ENCODE peak calls at places on chromosomes 13 and 19, in four cellular contexts. B is neuronal stem cell, N is IMR-90, V is H1. Q is an unnamed sample.

GRCh38 chr19:29084266-29084665 is 128.7 kb downstream of the UQCRFS1 start:
- DNase-seq in N (no peak), B (no peak), V (no peak), Q (peak)

GRCh38 chr19:46201413-46202310 is 27.9 kb upstream of the IGFL1 start:
- DNase-seq in N (no peak), V (no peak), B (no peak), Q (no peak)

GRCh38 chr13:72122661-72123060 is 255.7 kb upstream of the DACH1 start:
- DNase-seq in B (no peak), N (no peak), V (no peak), Q (no peak)

GRCh38 chr19:30890033-30890432 is 459.2 kb downstream of the TSHZ3 start:
- DNase-seq in B (no peak), N (no peak), V (no peak), Q (no peak)

GRCh38 chr13:44576396-44577235 is 486 bp upstream of the TSC22D1 start:
- DNase-seq in N (no peak), V (no peak), B (peak), Q (no peak)

GRCh38 chr13:36297259-36297599 is 385 bp downstream of the CCDC169 start:
- DNase-seq in V (no peak), N (peak), B (no peak), Q (no peak)

GRCh38 chr19:28706693-28707092 is 506.3 kb downstream of the UQCRFS1 start:
- DNase-seq in B (no peak), N (no peak), V (no peak), Q (no peak)

GRCh38 chr19:12840091-12841079 is 2.1 kb downstream of the MAST1 start:
- DNase-seq in V (peak), B (peak), N (peak), Q (peak)

GRCh38 chr19:55251296-55252081 is 7.3 kb downstream of the PPP6R1 start:
- DNase-seq in V (no peak), N (peak), B (no peak), Q (no peak)

GRCh38 chr19:43847884-43848283 is 20.8 kb downstream of the ZNF283 start:
- DNase-seq in N (no peak), B (no peak), V (no peak), Q (peak)

GRCh38 chr13:23572836-23573235 is 2.6 kb downstream of the TNFRSF19 start:
- DNase-seq in N (no peak), B (no peak), V (no peak), Q (no peak)

GRCh38 chr19:29645911-29646310 is 19.4 kb upstream of the PLEKHF1 start:
- DNase-seq in V (no peak), B (no peak), N (peak), Q (no peak)

GRCh38 chr13:35549481-35549880 is 73.0 kb upstream of the MAB21L1 start:
- DNase-seq in V (no peak), B (no peak), N (peak), Q (peak)

GRCh38 chr13:110685305-110685704 is 20.6 kb downstream of the CARS2 start:
- DNase-seq in B (no peak), N (peak), V (no peak), Q (no peak)

GRCh38 chr19:47341734-47342133 is 7.4 kb upstream of the DHX34 start:
- DNase-seq in N (no peak), V (no peak), B (no peak), Q (no peak)

GRCh38 chr19:44658069-44658727 is 13.1 kb upstream of the CEACAM19 start:
- DNase-seq in N (no peak), V (no peak), B (no peak), Q (no peak)

GRCh38 chr19:31666126-31666525 is 316.9 kb upstream of the TSHZ3 start:
- DNase-seq in V (no peak), N (no peak), B (no peak), Q (peak)

GRCh38 chr13:51444922-51445321 is 7.9 kb downstream of the INTS6 start:
- DNase-seq in B (no peak), N (peak), V (no peak), Q (peak)

GRCh38 chr19:8240274-8241229 is 31.4 kb downstream of the CERS4 start:
- DNase-seq in B (peak), V (peak), N (peak), Q (peak)

GRCh38 chr13:40681341-40682051 is 15.1 kb upstream of the FOXO1 start:
- DNase-seq in B (no peak), N (no peak), V (no peak), Q (no peak)

GRCh38 chr19:29323046-29323971 is 110.4 kb upstream of the UQCRFS1 start:
- DNase-seq in N (no peak), B (no peak), V (no peak), Q (no peak)

GRCh38 chr19:55354698-55355212 is at the start of gene COX6B2:
- DNase-seq in N (no peak), B (no peak), V (no peak), Q (no peak)

GRCh38 chr19:38707512-38708114 is 36.7 kb downstream of the CAPN12 start:
- DNase-seq in V (no peak), B (no peak), N (peak), Q (no peak)

GRCh38 chr19:54168174-54168917 is 4.6 kb downstream of the TMC4 start:
- DNase-seq in V (no peak), B (peak), N (peak), Q (peak)

GRCh38 chr19:19319725-19320361 is 466 bp downstream of the SUGP1 start:
- DNase-seq in V (no peak), N (no peak), B (no peak), Q (peak)

GRCh38 chr13:111048387-111048786 is 66.7 kb upstream of the ARHGEF7 start:
- DNase-seq in N (no peak), B (no peak), V (no peak), Q (no peak)

GRCh38 chr13:40619479-40619814 is 47.0 kb downstream of the FOXO1 start:
- DNase-seq in V (no peak), N (no peak), B (no peak), Q (no peak)

GRCh38 chr19:11377756-11378155 is 3.3 kb downstream of the SWSAP1 start:
- DNase-seq in V (no peak), N (peak), B (no peak), Q (no peak)

GRCh38 chr13:52786747-52787146 is 47.1 kb upstream of the CNMD start:
- DNase-seq in V (no peak), N (no peak), B (no peak), Q (no peak)

GRCh38 chr19:11736696-11737095 is 2.0 kb downstream of the ZNF823 start:
- DNase-seq in V (no peak), B (no peak), N (peak), Q (peak)

GRCh38 chr13:63189712-63190111 is 1774.1 kb upstream of the PCDH20 start:
- DNase-seq in V (no peak), B (no peak), N (no peak), Q (no peak)

GRCh38 chr13:97539651-97540230 is 105.8 kb downstream of the RAP2A start:
- DNase-seq in B (no peak), N (peak), V (no peak), Q (no peak)

GRCh38 chr19:51993422-51993821 is 6.8 kb upstream of the ZNF350 start:
- DNase-seq in B (no peak), V (no peak), N (no peak), Q (no peak)

DNA sequence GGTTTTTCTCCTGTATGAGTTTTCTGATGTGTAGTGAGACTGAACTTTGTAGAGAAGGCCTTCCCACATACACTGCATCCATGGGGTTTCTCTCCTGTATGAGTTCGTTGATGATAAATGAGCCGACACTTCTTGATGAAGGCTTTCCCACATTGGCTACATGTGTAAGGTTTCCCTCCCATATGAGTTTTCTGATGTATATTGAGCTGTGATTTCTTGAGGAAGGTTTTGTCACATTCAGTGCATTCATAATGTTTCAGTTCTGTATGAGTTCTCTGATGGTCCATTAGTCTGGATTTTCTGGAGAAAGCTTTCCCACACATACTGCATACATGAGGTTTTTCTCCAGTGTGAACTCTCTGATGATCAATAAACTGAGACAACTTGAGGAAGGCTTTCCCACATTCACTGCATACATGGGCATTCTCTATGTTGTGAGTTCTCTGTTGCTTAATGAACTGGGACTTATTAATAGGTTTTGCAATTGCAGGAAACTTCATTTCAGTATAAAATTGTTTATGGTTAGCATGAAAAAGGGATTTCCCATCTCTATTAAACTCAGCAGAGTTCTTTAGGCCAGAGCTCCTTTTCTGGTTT is 7.5 kb upstream of the ZNF350 start:
- DNase-seq in V (no peak), N (no peak), B (no peak), Q (peak)
- H3K4me3 ChIP-seq in V (no peak), N (no peak), B (no peak), Q (peak)

GRCh38 chr19:52724701-52725514 is 9.9 kb downstream of the ZNF611 start:
- DNase-seq in V (no peak), B (no peak), N (no peak), Q (no peak)
- H2BK5ac ChIP-seq in V (no peak), B (no peak), N (no peak), Q (no peak)

GRCh38 chr19:5145521-5146511 is 176.9 kb downstream of the KDM4B start:
- DNase-seq in B (no peak), V (no peak), N (no peak), Q (no peak)

GRCh38 chr19:5148794-5149190 is 179.9 kb downstream of the KDM4B start:
- DNase-seq in N (no peak), B (no peak), V (no peak), Q (no peak)

GRCh38 chr19:5147971-5148793 is 179.3 kb downstream of the KDM4B start:
- DNase-seq in V (no peak), N (no peak), B (no peak), Q (no peak)

GRCh38 chr19:5149508-5149907 is 180.6 kb downstream of the KDM4B start:
- DNase-seq in N (no peak), V (no peak), B (no peak), Q (no peak)

GRCh38 chr19:5147074-5147970 is 178.4 kb downstream of the KDM4B start:
- DNase-seq in B (no peak), V (no peak), N (no peak), Q (no peak)
- H3K23ac ChIP-seq in B (peak), V (no peak), N (no peak), Q (no peak)

GRCh38 chr13:30052127-30052526 is 201.7 kb upstream of the UBL3 start:
- DNase-seq in V (peak), N (no peak), B (no peak), Q (peak)
- H3K4me3 ChIP-seq in V (no peak), N (no peak), B (no peak), Q (no peak)

GRCh38 chr13:46378411-46378810 is 8.6 kb downstream of the RUBCNL start:
- DNase-seq in N (no peak), V (no peak), B (no peak), Q (no peak)

GRCh38 chr13:46377554-46377953 is 9.5 kb downstream of the RUBCNL start:
- DNase-seq in V (no peak), B (no peak), N (no peak), Q (no peak)

GRCh38 chr13:46372071-46372470 is 15.0 kb downstream of the RUBCNL start:
- DNase-seq in V (no peak), N (no peak), B (no peak), Q (no peak)

GRCh38 chr13:46373623-46374022 is 13.4 kb downstream of the RUBCNL start:
- DNase-seq in V (no peak), B (no peak), N (no peak), Q (no peak)

GRCh38 chr13:46374710-46375109 is 12.3 kb downstream of the RUBCNL start:
- DNase-seq in V (no peak), N (no peak), B (no peak), Q (no peak)
- H2BK5ac ChIP-seq in V (no peak), N (no peak), B (no peak), Q (no peak)

DNA sequence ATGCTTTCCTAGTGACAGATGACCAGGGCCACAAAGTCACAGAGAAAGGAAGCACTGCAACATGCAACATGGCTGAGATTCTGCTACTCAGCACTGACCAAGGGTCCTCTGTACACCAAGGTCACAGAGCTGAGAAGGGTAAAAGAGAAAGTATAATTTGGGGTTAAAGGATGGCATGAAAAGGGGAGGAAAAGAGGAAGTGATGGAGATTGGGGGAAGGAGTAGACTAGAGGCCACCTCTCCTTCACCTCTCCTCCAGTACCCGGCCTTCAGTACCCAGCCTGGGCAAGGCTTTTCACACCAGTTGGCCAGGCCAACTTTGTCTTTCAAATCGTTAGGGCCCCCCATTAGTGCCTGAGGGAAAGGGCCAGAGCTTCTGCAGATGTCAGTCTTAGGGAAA is 6.3 kb upstream of the RPS19 start:
- DNase-seq in B (no peak), N (no peak), V (no peak), Q (no peak)
- H3K23ac ChIP-seq in B (no peak), N (no peak), V (no peak), Q (no peak)

DNA sequence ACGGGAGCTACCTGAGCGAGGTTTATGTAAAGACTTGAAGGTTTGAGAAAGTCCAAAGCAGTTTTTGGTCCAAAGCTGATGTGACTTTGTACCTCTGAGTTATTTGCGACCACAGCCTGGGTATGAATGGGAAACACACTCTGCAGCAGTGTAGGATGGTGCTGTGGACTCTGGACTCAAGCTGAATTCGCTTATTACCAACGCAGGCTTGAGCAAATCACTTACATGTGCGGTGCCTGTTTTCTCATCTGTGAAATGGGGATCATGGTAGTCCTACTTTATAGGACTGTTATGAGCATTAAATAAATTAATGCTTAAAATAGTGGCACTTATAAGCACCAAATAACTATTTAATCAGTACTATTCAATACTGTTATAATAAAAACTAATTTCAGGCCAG is 176.5 kb downstream of the PAN3 start:
- DNase-seq in N (no peak), B (no peak), V (no peak), Q (no peak)
- H3K4me3 ChIP-seq in N (no peak), B (no peak), V (no peak), Q (no peak)

GRCh38 chr19:4969772-4970531 is 1.0 kb downstream of the KDM4B start:
- DNase-seq in V (no peak), B (peak), N (no peak), Q (no peak)
- H2BK5ac ChIP-seq in V (no peak), B (no peak), N (peak), Q (no peak)

DNA sequence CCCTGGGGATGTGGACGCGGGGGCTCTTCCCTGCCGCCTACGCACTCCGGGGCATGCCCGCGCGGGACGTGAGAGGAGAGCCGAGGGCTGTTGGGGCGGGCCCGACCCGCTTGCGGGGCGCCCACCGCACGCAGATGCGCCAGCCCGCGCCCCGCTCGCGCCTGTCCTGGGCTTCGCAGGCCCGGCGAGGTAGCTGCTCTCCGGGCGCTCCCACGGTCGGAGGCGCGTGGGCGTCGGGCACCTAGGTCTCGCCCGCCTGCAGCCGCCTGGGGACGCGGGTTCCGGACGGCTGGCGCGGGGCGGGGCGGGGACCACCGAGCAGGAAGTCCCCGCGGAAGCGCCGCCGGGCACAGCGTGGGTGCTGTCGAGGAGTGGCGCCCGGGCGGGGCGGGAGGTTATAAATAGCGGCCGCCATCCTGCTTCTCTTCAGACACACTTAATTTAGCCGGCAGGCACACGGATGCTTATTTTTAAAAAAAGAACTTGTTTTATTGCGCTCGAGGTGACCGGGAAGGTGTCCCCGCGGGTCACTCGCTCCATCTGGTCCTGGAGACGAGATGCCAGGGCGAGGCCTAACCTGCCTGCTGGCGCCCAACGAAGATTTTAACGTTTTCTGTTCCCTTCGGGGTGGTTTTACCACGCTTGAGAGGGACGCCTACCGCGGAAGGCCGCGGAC is 561 bp upstream of the GJA3 start:
- DNase-seq in V (no peak), B (no peak), N (no peak), Q (no peak)
- H3K23ac ChIP-seq in V (no peak), B (peak), N (no peak), Q (no peak)